ENCODE peak calls at places on chromosomes 7 and 10, in four cellular contexts. R is GM12865, V is fibroblast of lung, F is choroid plexus epithelial cell. Z is an unnamed sample.

GRCh38 chr7:148148456-148148855 is 442.1 kb upstream of the C7orf33 start:
- DNase-seq in R (no peak), V (no peak), F (no peak), Z (no peak)

GRCh38 chr7:90994121-90994520 is 270.1 kb upstream of the FZD1 start:
- DNase-seq in R (no peak), V (no peak), F (no peak), Z (no peak)

GRCh38 chr10:28492093-28492492 is 40.8 kb upstream of the WAC start:
- DNase-seq in R (no peak), V (no peak), F (no peak), Z (no peak)

GRCh38 chr7:139635521-139636240 is 112.2 kb downstream of the CLEC2L start:
- DNase-seq in R (no peak), V (no peak), F (no peak), Z (no peak)

GRCh38 chr7:85600425-85600824 is 413.6 kb upstream of the SEMA3D start:
- DNase-seq in R (no peak), V (peak), F (peak), Z (no peak)

GRCh38 chr10:125056161-125057132 is 103.9 kb downstream of the CTBP2 start:
- DNase-seq in R (no peak), V (no peak), F (no peak), Z (no peak)

GRCh38 chr7:142997590-142997989 is 29.3 kb downstream of the OR9A2 start:
- DNase-seq in R (no peak), V (no peak), F (no peak), Z (no peak)

GRCh38 chr7:155251831-155252230 is 45.8 kb upstream of the INSIG1 start:
- DNase-seq in R (no peak), V (no peak), F (no peak), Z (no peak)

GRCh38 chr7:14806886-14807285 is 95.7 kb downstream of the DGKB start:
- DNase-seq in R (no peak), V (no peak), F (peak), Z (no peak)

GRCh38 chr10:124476043-124476725 is 14.6 kb downstream of the LHPP start:
- DNase-seq in R (no peak), V (no peak), F (no peak), Z (no peak)

GRCh38 chr7:431658-432111 is 88.0 kb downstream of the PDGFA start:
- DNase-seq in R (no peak), V (no peak), F (no peak), Z (no peak)

GRCh38 chr10:73859441-73860049 is 14.8 kb downstream of the CAMK2G start:
- DNase-seq in R (peak), V (no peak), F (peak), Z (no peak)

GRCh38 chr10:96745950-96746349 is 25.6 kb upstream of the PIK3AP1 start:
- DNase-seq in R (no peak), V (no peak), F (no peak), Z (no peak)

GRCh38 chr10:96740579-96741281 is 20.4 kb upstream of the PIK3AP1 start:
- DNase-seq in R (no peak), V (no peak), F (peak), Z (no peak)

GRCh38 chr10:96747734-96748550 is 27.6 kb upstream of the PIK3AP1 start:
- DNase-seq in R (peak), V (no peak), F (no peak), Z (no peak)

GRCh38 chr10:96746503-96746902 is 26.2 kb upstream of the PIK3AP1 start:
- DNase-seq in R (no peak), V (no peak), F (peak), Z (no peak)

GRCh38 chr10:96743988-96744585 is 23.8 kb upstream of the PIK3AP1 start:
- DNase-seq in R (peak), V (peak), F (peak), Z (no peak)
- TF ChIP-seq CTCF in R (peak), V (peak), F (peak), Z (peak)

DNA sequence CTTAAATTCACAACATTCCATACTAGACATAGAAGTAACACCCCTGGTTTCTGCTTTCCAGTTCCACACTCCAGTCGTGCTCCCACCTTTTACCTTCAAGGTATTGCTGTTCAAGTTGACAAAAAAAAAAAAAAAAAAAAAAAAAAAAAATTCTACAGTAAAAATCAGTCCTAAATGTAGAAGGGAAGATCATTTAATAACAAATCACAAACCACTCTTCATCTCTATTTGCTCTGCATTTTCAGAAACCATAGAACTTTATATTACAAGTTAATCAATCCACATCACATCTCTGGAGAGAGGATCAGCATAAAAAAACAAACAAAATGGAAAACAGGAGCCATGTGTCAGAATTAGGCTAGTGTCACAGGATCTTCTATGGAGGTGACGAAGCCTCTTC is 206.3 kb upstream of the KLF14 start:
- DNase-seq in R (no peak), V (no peak), F (no peak), Z (no peak)
- H3K4me3 ChIP-seq in R (peak), V (peak), F (peak), Z (no peak)

GRCh38 chr10:53458007-53458406 is 685.4 kb upstream of the MBL2 start:
- DNase-seq in R (no peak), V (no peak), F (no peak), Z (no peak)

GRCh38 chr10:53447576-53447975 is 675.0 kb upstream of the MBL2 start:
- DNase-seq in R (no peak), V (no peak), F (no peak), Z (no peak)

DNA sequence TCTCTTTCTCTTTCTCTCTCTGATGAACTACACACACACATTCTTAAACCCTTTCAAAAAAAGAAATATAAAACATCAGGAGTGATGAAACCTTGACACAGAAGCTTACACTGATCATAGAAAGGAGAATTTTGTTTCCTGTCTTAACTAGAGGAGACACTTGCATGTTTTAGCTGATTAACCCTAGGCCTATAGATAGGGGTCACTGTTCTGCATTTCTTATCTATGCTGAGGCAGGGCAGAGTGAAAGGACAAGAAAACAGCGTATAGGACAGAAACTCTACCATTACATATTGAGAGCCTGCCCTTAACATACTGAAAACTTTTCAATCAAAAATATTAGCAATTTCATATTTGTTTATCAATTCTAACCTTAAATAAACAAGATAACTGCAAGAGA is 680.6 kb upstream of the MBL2 start:
- DNase-seq in R (no peak), V (no peak), F (no peak), Z (no peak)
- TF ChIP-seq CTCF in R (peak), V (peak), F (no peak), Z (peak)

GRCh38 chr10:26437637-26438461 is at the start of gene APBB1IP:
- DNase-seq in R (peak), V (peak), F (no peak), Z (no peak)
- H3K4me3 ChIP-seq in R (peak), V (no peak), F (no peak), Z (no peak)